ENCODE peak calls at places on chromosomes 13 and 19, in six cellular contexts. One of them, this sample, is unnamed.

GRCh38 chr19:5338661-5339469 is 1.7 kb downstream of the PTPRS start:
- DNase-seq in HCT116: no peak
- DNase-seq in thoracic aorta: no peak
- DNase-seq in transverse colon: no peak
- DNase-seq in CD8-positive, alpha-beta memory T cell: no peak
- DNase-seq in left ventricle myocardium inferior: no peak
- DNase-seq in this sample: no peak

GRCh38 chr19:3028305-3029069 is 593 bp downstream of the TLE2 start:
- DNase-seq in transverse colon: peak; percentile 48
- DNase-seq in left ventricle myocardium inferior: no peak
- DNase-seq in CD8-positive, alpha-beta memory T cell: no peak
- DNase-seq in thoracic aorta: no peak
- DNase-seq in HCT116: no peak
- DNase-seq in this sample: peak; percentile 23

GRCh38 chr13:51781246-51782022 is 22.5 kb downstream of the DHRS12 start:
- DNase-seq in transverse colon: no peak
- DNase-seq in left ventricle myocardium inferior: no peak
- DNase-seq in thoracic aorta: no peak
- DNase-seq in CD8-positive, alpha-beta memory T cell: no peak
- DNase-seq in HCT116: peak; percentile 18
- DNase-seq in this sample: peak; percentile 49

GRCh38 chr13:55615080-55615479 is 1525.6 kb upstream of the PRR20A start:
- DNase-seq in thoracic aorta: no peak
- DNase-seq in left ventricle myocardium inferior: no peak
- DNase-seq in HCT116: no peak
- DNase-seq in CD8-positive, alpha-beta memory T cell: no peak
- DNase-seq in transverse colon: no peak
- DNase-seq in this sample: no peak

GRCh38 chr13:50187352-50188029 is 172.2 kb downstream of the KCNRG start:
- DNase-seq in HCT116: no peak
- DNase-seq in left ventricle myocardium inferior: no peak
- DNase-seq in transverse colon: no peak
- DNase-seq in thoracic aorta: no peak
- DNase-seq in CD8-positive, alpha-beta memory T cell: no peak
- DNase-seq in this sample: no peak

GRCh38 chr13:33931397-33931987 is 113.5 kb downstream of the RFC3 start:
- DNase-seq in HCT116: peak; percentile 46
- DNase-seq in thoracic aorta: no peak
- DNase-seq in transverse colon: no peak
- DNase-seq in CD8-positive, alpha-beta memory T cell: no peak
- DNase-seq in left ventricle myocardium inferior: no peak
- DNase-seq in this sample: peak; percentile 37

GRCh38 chr19:15780595-15781418 is 6.7 kb upstream of the OR10H5 start:
- DNase-seq in HCT116: no peak
- DNase-seq in transverse colon: peak; percentile 45
- DNase-seq in left ventricle myocardium inferior: no peak
- DNase-seq in thoracic aorta: no peak
- DNase-seq in CD8-positive, alpha-beta memory T cell: no peak
- DNase-seq in this sample: peak; percentile 11

GRCh38 chr13:105232403-105232802 is 1303.1 kb downstream of the EFNB2 start:
- DNase-seq in HCT116: no peak
- DNase-seq in transverse colon: peak; percentile 13
- DNase-seq in CD8-positive, alpha-beta memory T cell: no peak
- DNase-seq in left ventricle myocardium inferior: no peak
- DNase-seq in thoracic aorta: no peak
- DNase-seq in this sample: no peak

GRCh38 chr13:25300861-25301346 is 521 bp upstream of the NUP58 start:
- DNase-seq in CD8-positive, alpha-beta memory T cell: no peak
- DNase-seq in transverse colon: peak; percentile 16
- DNase-seq in thoracic aorta: no peak
- DNase-seq in left ventricle myocardium inferior: peak; percentile 24
- DNase-seq in HCT116: no peak
- DNase-seq in this sample: no peak

GRCh38 chr13:38024431-38024830 is 154.9 kb upstream of the TRPC4 start:
- DNase-seq in HCT116: no peak
- DNase-seq in left ventricle myocardium inferior: no peak
- DNase-seq in thoracic aorta: no peak
- DNase-seq in CD8-positive, alpha-beta memory T cell: no peak
- DNase-seq in transverse colon: no peak
- DNase-seq in this sample: no peak

GRCh38 chr13:51844862-51845573 is at the start of gene TMEM272:
- DNase-seq in CD8-positive, alpha-beta memory T cell: peak; percentile 58
- DNase-seq in transverse colon: peak; percentile 48
- DNase-seq in left ventricle myocardium inferior: peak; percentile 42
- DNase-seq in HCT116: peak; percentile 23
- DNase-seq in thoracic aorta: no peak
- DNase-seq in this sample: peak; percentile 74

GRCh38 chr19:38769635-38770211 is 3.6 kb downstream of the LGALS7 start:
- DNase-seq in thoracic aorta: peak; percentile 65
- DNase-seq in HCT116: peak; percentile 19
- DNase-seq in left ventricle myocardium inferior: peak; percentile 92
- DNase-seq in transverse colon: peak; percentile 94
- DNase-seq in CD8-positive, alpha-beta memory T cell: peak; percentile 90
- DNase-seq in this sample: peak; percentile 85

GRCh38 chr13:109678459-109678858 is 107.9 kb downstream of the IRS2 start:
- DNase-seq in HCT116: no peak
- DNase-seq in transverse colon: no peak
- DNase-seq in left ventricle myocardium inferior: no peak
- DNase-seq in CD8-positive, alpha-beta memory T cell: no peak
- DNase-seq in thoracic aorta: no peak
- DNase-seq in this sample: no peak

GRCh38 chr13:98606296-98606695 is 29.4 kb upstream of the STK24 start:
- DNase-seq in HCT116: no peak
- DNase-seq in transverse colon: no peak
- DNase-seq in CD8-positive, alpha-beta memory T cell: no peak
- DNase-seq in thoracic aorta: no peak
- DNase-seq in left ventricle myocardium inferior: no peak
- DNase-seq in this sample: no peak

GRCh38 chr19:16896913-16897571 is 8.2 kb downstream of the F2RL3 start:
- DNase-seq in thoracic aorta: peak; percentile 95
- DNase-seq in left ventricle myocardium inferior: peak; percentile 94
- DNase-seq in HCT116: peak; percentile 51
- DNase-seq in CD8-positive, alpha-beta memory T cell: peak; percentile 28
- DNase-seq in transverse colon: peak; percentile 95
- DNase-seq in this sample: peak; percentile 62

GRCh38 chr13:33884506-33885221 is 66.7 kb downstream of the RFC3 start:
- DNase-seq in left ventricle myocardium inferior: no peak
- DNase-seq in HCT116: no peak
- DNase-seq in CD8-positive, alpha-beta memory T cell: no peak
- DNase-seq in thoracic aorta: no peak
- DNase-seq in transverse colon: no peak
- DNase-seq in this sample: no peak

GRCh38 chr13:46168341-46168740 is 13.6 kb downstream of the LCP1 start:
- DNase-seq in HCT116: no peak
- DNase-seq in transverse colon: peak; percentile 28
- DNase-seq in left ventricle myocardium inferior: no peak
- DNase-seq in CD8-positive, alpha-beta memory T cell: no peak
- DNase-seq in thoracic aorta: no peak
- DNase-seq in this sample: no peak

GRCh38 chr13:45367995-45368394 is 27.0 kb upstream of the TPT1 start:
- DNase-seq in thoracic aorta: no peak
- DNase-seq in left ventricle myocardium inferior: no peak
- DNase-seq in HCT116: no peak
- DNase-seq in CD8-positive, alpha-beta memory T cell: no peak
- DNase-seq in transverse colon: no peak
- DNase-seq in this sample: peak; percentile 30

GRCh38 chr13:111911754-111912452 is 155.0 kb upstream of the SOX1 start:
- DNase-seq in left ventricle myocardium inferior: no peak
- DNase-seq in HCT116: no peak
- DNase-seq in CD8-positive, alpha-beta memory T cell: no peak
- DNase-seq in thoracic aorta: no peak
- DNase-seq in transverse colon: no peak
- DNase-seq in this sample: no peak

GRCh38 chr13:100818706-100819105 is 144.1 kb upstream of the TMTC4 start:
- DNase-seq in CD8-positive, alpha-beta memory T cell: no peak
- DNase-seq in HCT116: no peak
- DNase-seq in transverse colon: no peak
- DNase-seq in thoracic aorta: no peak
- DNase-seq in left ventricle myocardium inferior: no peak
- DNase-seq in this sample: no peak

GRCh38 chr19:30068528-30069395 is 126.7 kb downstream of the URI1 start:
- DNase-seq in left ventricle myocardium inferior: no peak
- DNase-seq in transverse colon: no peak
- DNase-seq in thoracic aorta: no peak
- DNase-seq in CD8-positive, alpha-beta memory T cell: no peak
- DNase-seq in HCT116: no peak
- DNase-seq in this sample: no peak

GRCh38 chr19:30069535-30070197 is 127.6 kb downstream of the URI1 start:
- DNase-seq in thoracic aorta: no peak
- DNase-seq in left ventricle myocardium inferior: no peak
- DNase-seq in CD8-positive, alpha-beta memory T cell: no peak
- DNase-seq in HCT116: no peak
- DNase-seq in transverse colon: peak; percentile 3
- DNase-seq in this sample: no peak

GRCh38 chr19:30064776-30065494 is 122.9 kb downstream of the URI1 start:
- DNase-seq in thoracic aorta: no peak
- DNase-seq in HCT116: no peak
- DNase-seq in left ventricle myocardium inferior: no peak
- DNase-seq in CD8-positive, alpha-beta memory T cell: no peak
- DNase-seq in transverse colon: peak; percentile 2
- DNase-seq in this sample: no peak

GRCh38 chr19:30065680-30066606 is 123.9 kb downstream of the URI1 start:
- DNase-seq in left ventricle myocardium inferior: no peak
- DNase-seq in CD8-positive, alpha-beta memory T cell: no peak
- DNase-seq in HCT116: no peak
- DNase-seq in transverse colon: peak; percentile 0
- DNase-seq in thoracic aorta: no peak
- DNase-seq in this sample: no peak

DNA sequence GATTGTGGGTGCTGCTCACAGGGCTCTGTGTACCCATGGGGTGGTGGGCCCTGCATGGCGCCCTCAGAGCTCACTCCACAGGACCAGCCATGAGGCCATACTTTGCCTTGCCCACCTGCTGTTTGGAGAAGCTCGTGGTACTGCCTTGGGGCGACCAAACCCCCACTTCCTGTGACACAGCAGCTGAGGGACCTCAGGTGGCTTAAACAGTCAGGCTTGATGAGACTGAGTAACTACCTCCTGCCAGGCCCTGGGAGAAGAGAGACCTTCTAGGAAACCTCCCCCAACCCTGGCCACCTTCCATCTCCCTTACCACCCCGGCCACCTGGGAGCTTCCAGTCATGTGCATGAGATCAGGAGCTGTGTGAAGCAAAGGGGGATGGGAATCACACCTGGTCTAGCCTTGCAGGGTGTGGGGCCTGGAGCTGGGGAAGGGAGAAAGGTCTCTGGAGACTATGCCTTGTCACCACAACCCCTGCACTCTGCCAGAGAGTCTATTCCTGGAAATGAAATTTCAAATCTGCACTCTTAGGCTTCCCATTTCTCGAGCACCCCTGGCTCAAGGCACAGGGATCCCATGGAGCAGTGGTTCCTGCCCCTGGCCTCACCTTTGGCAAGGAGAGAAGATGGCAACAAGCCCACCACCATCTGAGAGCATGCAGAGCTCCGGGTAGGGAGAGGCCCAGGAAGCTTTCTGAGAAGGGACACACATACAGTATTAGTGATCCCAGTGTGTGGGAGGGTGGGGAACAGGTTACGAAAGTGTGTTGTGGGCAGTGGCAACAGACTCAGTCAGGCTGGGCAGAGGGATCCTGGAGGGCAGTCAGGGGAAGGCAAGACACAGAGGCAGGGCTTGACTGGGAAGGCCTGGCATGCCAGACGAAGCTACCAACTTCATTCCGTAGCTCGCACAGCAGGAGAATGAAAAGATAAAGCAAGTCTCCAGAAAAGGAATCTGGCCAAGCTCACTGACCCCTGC is 125.0 kb downstream of the URI1 start:
- DNase-seq in transverse colon: peak; percentile 5
- DNase-seq in left ventricle myocardium inferior: no peak
- DNase-seq in CD8-positive, alpha-beta memory T cell: no peak
- DNase-seq in HCT116: no peak
- DNase-seq in thoracic aorta: no peak
- DNase-seq in this sample: no peak
- H3K27me3 ChIP-seq in transverse colon: peaks cover 10% of the 10 kb centered on the region
- H3K27me3 ChIP-seq in left ventricle myocardium inferior: peaks cover 14% of the 10 kb centered on the region
- H3K27me3 ChIP-seq in CD8-positive, alpha-beta memory T cell: no peaks in the 10 kb centered on the region
- H3K27me3 ChIP-seq in HCT116: no peaks in the 10 kb centered on the region
- H3K27me3 ChIP-seq in thoracic aorta: no peaks in the 10 kb centered on the region
- H3K27me3 ChIP-seq in this sample: no peaks in the 10 kb centered on the region

GRCh38 chr13:94431569-94431968 is 47.9 kb downstream of the DCT start:
- DNase-seq in thoracic aorta: no peak
- DNase-seq in transverse colon: no peak
- DNase-seq in HCT116: no peak
- DNase-seq in left ventricle myocardium inferior: no peak
- DNase-seq in CD8-positive, alpha-beta memory T cell: no peak
- DNase-seq in this sample: no peak

GRCh38 chr13:94433055-94433947 is 46.2 kb downstream of the DCT start:
- DNase-seq in transverse colon: peak; percentile 21
- DNase-seq in HCT116: no peak
- DNase-seq in CD8-positive, alpha-beta memory T cell: no peak
- DNase-seq in thoracic aorta: no peak
- DNase-seq in left ventricle myocardium inferior: no peak
- DNase-seq in this sample: peak; percentile 22

GRCh38 chr13:94427313-94427712 is 52.2 kb downstream of the DCT start:
- DNase-seq in CD8-positive, alpha-beta memory T cell: no peak
- DNase-seq in left ventricle myocardium inferior: no peak
- DNase-seq in HCT116: no peak
- DNase-seq in transverse colon: no peak
- DNase-seq in thoracic aorta: no peak
- DNase-seq in this sample: no peak

GRCh38 chr13:94435604-94436226 is 43.8 kb downstream of the DCT start:
- DNase-seq in thoracic aorta: no peak
- DNase-seq in transverse colon: no peak
- DNase-seq in left ventricle myocardium inferior: no peak
- DNase-seq in CD8-positive, alpha-beta memory T cell: peak; percentile 51
- DNase-seq in HCT116: peak; percentile 34
- DNase-seq in this sample: peak; percentile 52

GRCh38 chr13:94431987-94432386 is 47.5 kb downstream of the DCT start:
- DNase-seq in thoracic aorta: no peak
- DNase-seq in left ventricle myocardium inferior: no peak
- DNase-seq in CD8-positive, alpha-beta memory T cell: no peak
- DNase-seq in HCT116: no peak
- DNase-seq in transverse colon: no peak
- DNase-seq in this sample: no peak
- H3K27me3 ChIP-seq in thoracic aorta: no peaks in the 10 kb centered on the region
- H3K27me3 ChIP-seq in left ventricle myocardium inferior: peaks cover 11% of the 10 kb centered on the region
- H3K27me3 ChIP-seq in CD8-positive, alpha-beta memory T cell: no peaks in the 10 kb centered on the region
- H3K27me3 ChIP-seq in HCT116: no peaks in the 10 kb centered on the region
- H3K27me3 ChIP-seq in transverse colon: no peaks in the 10 kb centered on the region
- H3K27me3 ChIP-seq in this sample: no peaks in the 10 kb centered on the region

DNA sequence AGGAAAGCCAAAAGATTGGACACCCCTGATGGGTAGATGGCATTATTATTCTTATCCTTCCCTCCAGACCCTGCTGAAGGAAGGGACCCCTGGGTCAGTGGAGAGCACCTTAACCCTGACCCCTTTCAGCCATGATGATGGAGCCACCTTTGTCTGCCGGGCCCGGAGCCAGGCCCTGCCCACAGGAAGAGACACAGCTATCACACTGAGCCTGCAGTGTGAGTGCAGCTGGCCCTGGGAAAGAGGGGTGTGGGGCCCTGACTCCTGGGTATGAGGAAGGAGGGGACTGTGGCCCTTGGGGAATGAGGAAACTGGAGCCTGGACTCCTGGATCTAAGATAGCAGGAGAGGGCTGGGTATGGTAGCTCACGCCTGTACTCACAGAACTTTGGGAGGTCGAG is 2.7 kb downstream of the KIRREL2 start:
- DNase-seq in left ventricle myocardium inferior: no peak
- DNase-seq in thoracic aorta: no peak
- DNase-seq in HCT116: no peak
- DNase-seq in transverse colon: no peak
- DNase-seq in CD8-positive, alpha-beta memory T cell: no peak
- DNase-seq in this sample: peak; percentile 25
- H3K27me3 ChIP-seq in left ventricle myocardium inferior: peaks cover 98% of the 10 kb centered on the region
- H3K27me3 ChIP-seq in thoracic aorta: peaks cover 10% of the 10 kb centered on the region
- H3K27me3 ChIP-seq in HCT116: no peaks in the 10 kb centered on the region
- H3K27me3 ChIP-seq in transverse colon: peaks cover 90% of the 10 kb centered on the region
- H3K27me3 ChIP-seq in CD8-positive, alpha-beta memory T cell: peaks cover 19% of the 10 kb centered on the region
- H3K27me3 ChIP-seq in this sample: peaks cover 3% of the 10 kb centered on the region

GRCh38 chr19:405138-405965 is 3.6 kb downstream of the C2CD4C start:
- DNase-seq in HCT116: no peak
- DNase-seq in transverse colon: peak; percentile 25
- DNase-seq in thoracic aorta: no peak
- DNase-seq in left ventricle myocardium inferior: no peak
- DNase-seq in CD8-positive, alpha-beta memory T cell: no peak
- DNase-seq in this sample: no peak
- H3K27me3 ChIP-seq in HCT116: peaks cover 4% of the 10 kb centered on the region
- H3K27me3 ChIP-seq in transverse colon: peaks cover 80% of the 10 kb centered on the region
- H3K27me3 ChIP-seq in thoracic aorta: peaks cover 7% of the 10 kb centered on the region
- H3K27me3 ChIP-seq in left ventricle myocardium inferior: peaks cover 86% of the 10 kb centered on the region
- H3K27me3 ChIP-seq in CD8-positive, alpha-beta memory T cell: peaks cover 12% of the 10 kb centered on the region
- H3K27me3 ChIP-seq in this sample: peaks cover 7% of the 10 kb centered on the region